ENCODE peak calls at places on chromosome 14, in six cellular contexts. D is CD8-positive, alpha-beta memory T cell; J is cardiac fibroblast; P is SJCRH30; K is testis; I is AG04450. G is an unnamed sample.

GRCh38 chr14:65167072-65167645 is 64.8 kb upstream of the MAX start:
- DNase-seq in D (no peak), P (no peak), I (no peak), K (no peak), J (peak), G (no peak)

GRCh38 chr14:84087986-84088531 is 1441.9 kb upstream of the FLRT2 start:
- DNase-seq in I (peak), P (no peak), J (no peak), D (no peak), K (no peak), G (no peak)

GRCh38 chr14:77761205-77761931 is 412 bp upstream of the SNW1 start:
- DNase-seq in J (peak), K (peak), D (no peak), I (no peak), P (peak), G (peak)

GRCh38 chr14:100532916-100533630 is 54.1 kb downstream of the BEGAIN start:
- DNase-seq in D (no peak), I (peak), K (peak), P (no peak), J (peak), G (peak)

GRCh38 chr14:31261523-31261858 is 53.9 kb upstream of the HECTD1 start:
- DNase-seq in J (no peak), D (no peak), K (no peak), P (no peak), I (no peak), G (no peak)

GRCh38 chr14:26370118-26370517 is 227.7 kb downstream of the NOVA1 start:
- DNase-seq in J (no peak), D (no peak), P (peak), I (no peak), K (no peak), G (no peak)

GRCh38 chr14:58072288-58073071 is 79.5 kb downstream of the ARMH4 start:
- DNase-seq in J (peak), D (peak), I (peak), P (peak), K (peak), G (peak)

GRCh38 chr14:67610491-67610890 is 9.2 kb upstream of the ARG2 start:
- DNase-seq in D (no peak), I (no peak), K (no peak), P (no peak), J (no peak), G (no peak)

GRCh38 chr14:100566586-100566985 is 20.6 kb downstream of the BEGAIN start:
- DNase-seq in J (no peak), P (no peak), I (no peak), K (no peak), D (no peak), G (no peak)

GRCh38 chr14:98288825-98289224 is 983.2 kb downstream of the BCL11B start:
- DNase-seq in K (no peak), D (no peak), I (no peak), P (no peak), J (no peak), G (no peak)

GRCh38 chr14:56810850-56811595 is 744 bp upstream of the OTX2 start:
- DNase-seq in I (no peak), D (no peak), P (no peak), K (no peak), J (no peak), G (no peak)

GRCh38 chr14:21867541-21867940 is 193.9 kb upstream of the OR4E1 start:
- DNase-seq in I (no peak), K (no peak), P (no peak), J (peak), D (no peak), G (no peak)

GRCh38 chr14:100421756-100422470 is 98.8 kb downstream of the SLC25A47 start:
- DNase-seq in D (no peak), I (no peak), K (no peak), J (no peak), P (peak), G (no peak)

GRCh38 chr14:54691525-54692260 is 124.8 kb downstream of the SAMD4A start:
- DNase-seq in J (peak), I (no peak), D (peak), P (peak), K (peak), G (peak)

GRCh38 chr14:94441130-94441529 is 11.5 kb downstream of the SERPINA11 start:
- DNase-seq in D (no peak), K (no peak), I (no peak), J (no peak), P (no peak), G (no peak)

GRCh38 chr14:52305014-52305413 is 9.1 kb upstream of the PTGER2 start:
- DNase-seq in D (no peak), I (no peak), P (no peak), J (no peak), K (no peak), G (no peak)

GRCh38 chr14:80770114-80770917 is 171.2 kb downstream of the CEP128 start:
- DNase-seq in K (no peak), J (peak), I (no peak), P (no peak), D (no peak), G (no peak)

GRCh38 chr14:65208548-65208947 is 106.2 kb upstream of the MAX start:
- DNase-seq in P (no peak), D (no peak), J (no peak), K (no peak), I (no peak), G (no peak)

GRCh38 chr14:51283402-51283825 is 43.4 kb downstream of the TMX1 start:
- DNase-seq in P (peak), J (peak), I (peak), D (peak), K (no peak), G (no peak)

GRCh38 chr14:25904446-25904845 is 693.4 kb downstream of the NOVA1 start:
- DNase-seq in J (no peak), I (no peak), D (no peak), K (no peak), P (no peak), G (no peak)

GRCh38 chr14:32939254-32940065 is 781 bp downstream of the NPAS3 start:
- DNase-seq in P (peak), I (no peak), J (peak), K (peak), D (no peak), G (peak)
- H3K4me3 ChIP-seq in P (peak), I (peak), J (peak), K (peak), D (no peak), G (peak)

GRCh38 chr14:61875483-61875882 is 113.3 kb downstream of the SNAPC1 start:
- DNase-seq in J (no peak), D (no peak), P (no peak), I (no peak), K (no peak), G (no peak)

GRCh38 chr14:61872452-61872851 is 110.2 kb downstream of the SNAPC1 start:
- DNase-seq in I (no peak), J (no peak), K (no peak), P (no peak), D (no peak), G (no peak)

GRCh38 chr14:61877768-61878167 is 115.5 kb downstream of the SNAPC1 start:
- DNase-seq in D (no peak), P (no peak), J (no peak), I (no peak), K (no peak), G (no peak)

GRCh38 chr14:61876362-61877049 is 114.3 kb downstream of the SNAPC1 start:
- DNase-seq in J (no peak), P (peak), I (no peak), D (no peak), K (no peak), G (no peak)

GRCh38 chr14:61877050-61877390 is 114.8 kb downstream of the SNAPC1 start:
- DNase-seq in I (no peak), J (no peak), K (no peak), P (no peak), D (no peak), G (no peak)
- H3K4me3 ChIP-seq in I (no peak), J (no peak), K (no peak), P (no peak), D (no peak), G (no peak)

GRCh38 chr14:68979021-68979721 is at the start of gene ACTN1:
- DNase-seq in K (peak), I (peak), D (peak), P (peak), J (peak), G (peak)
- H3K4me3 ChIP-seq in K (peak), I (peak), D (peak), P (peak), J (peak), G (peak)

GRCh38 chr14:105882626-105883025 is 356.2 kb downstream of the TMEM121 start:
- DNase-seq in D (no peak), K (no peak), J (no peak), P (no peak), I (no peak), G (no peak)

GRCh38 chr14:105884808-105885281 is 358.5 kb downstream of the TMEM121 start:
- DNase-seq in I (no peak), P (no peak), J (no peak), K (no peak), D (no peak), G (no peak)

GRCh38 chr14:105888151-105888550 is 361.8 kb downstream of the TMEM121 start:
- DNase-seq in D (no peak), P (no peak), K (no peak), I (no peak), J (no peak), G (no peak)

GRCh38 chr14:105883066-105884005 is 357.0 kb downstream of the TMEM121 start:
- DNase-seq in J (no peak), I (no peak), P (no peak), D (no peak), K (no peak), G (no peak)

GRCh38 chr14:105885561-105886320 is 359.4 kb downstream of the TMEM121 start:
- DNase-seq in J (no peak), P (no peak), K (no peak), I (no peak), D (no peak), G (no peak)
- H3K4me3 ChIP-seq in J (no peak), P (no peak), K (no peak), I (no peak), D (no peak), G (no peak)

GRCh38 chr14:91264151-91265150 is 19.9 kb upstream of the GPR68 start:
- DNase-seq in D (no peak), I (no peak), J (no peak), P (no peak), K (no peak), G (no peak)
- H3K4me3 ChIP-seq in D (peak), I (peak), J (peak), P (no peak), K (peak), G (peak)

GRCh38 chr14:24116111-24116809 is 1.5 kb upstream of the NRL start:
- DNase-seq in P (no peak), I (no peak), K (no peak), J (no peak), D (no peak), G (no peak)
- H3K4me3 ChIP-seq in P (no peak), I (no peak), K (peak), J (no peak), D (peak), G (no peak)

GRCh38 chr14:71415404-71415690 is 508.1 kb downstream of the PCNX1 start:
- DNase-seq in D (no peak), I (peak), J (peak), K (no peak), P (no peak), G (no peak)

GRCh38 chr14:71411766-71412165 is 504.5 kb downstream of the PCNX1 start:
- DNase-seq in D (no peak), K (no peak), P (no peak), J (no peak), I (no peak), G (no peak)

GRCh38 chr14:71416392-71416791 is 509.1 kb downstream of the PCNX1 start:
- DNase-seq in I (no peak), P (no peak), J (peak), D (no peak), K (no peak), G (no peak)

GRCh38 chr14:71411280-71411595 is 504.0 kb downstream of the PCNX1 start:
- DNase-seq in P (no peak), I (no peak), K (no peak), D (no peak), J (no peak), G (no peak)

DNA sequence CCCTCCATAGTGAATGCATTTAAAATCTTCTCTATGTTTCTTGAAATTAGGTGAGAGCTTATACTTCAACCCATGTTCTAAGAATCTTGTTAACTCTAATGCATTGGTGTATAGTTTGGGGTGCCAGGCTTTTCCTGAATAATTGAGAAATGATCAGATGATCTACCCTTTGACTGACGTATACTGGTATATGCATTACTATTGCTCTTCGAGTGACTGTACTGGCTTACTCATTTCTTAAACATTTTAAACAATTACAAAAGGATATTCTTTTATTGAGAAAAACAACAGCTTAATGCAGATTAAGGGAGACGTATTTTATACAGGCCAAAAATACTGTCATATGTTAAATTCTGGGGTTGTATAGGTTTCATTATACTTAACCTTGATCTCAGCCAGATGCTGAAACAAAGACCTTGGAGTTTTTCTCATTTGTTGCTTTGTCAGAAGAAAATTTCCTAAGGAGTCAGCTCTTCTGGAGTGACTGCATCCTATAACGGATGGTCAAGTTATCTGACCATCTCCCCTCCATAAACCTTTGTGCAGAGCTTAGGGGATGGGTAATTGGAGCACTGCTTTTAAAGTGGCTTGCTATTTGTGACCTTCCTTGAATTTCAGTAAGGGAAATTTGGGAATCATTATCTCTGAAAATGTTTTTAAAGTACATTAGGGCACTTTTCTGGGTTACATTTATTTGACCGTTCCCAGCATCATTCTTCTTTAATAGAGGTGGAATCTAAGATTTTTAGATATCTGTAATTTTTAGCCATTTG is 507.6 kb downstream of the PCNX1 start:
- DNase-seq in D (no peak), K (no peak), P (no peak), J (peak), I (no peak), G (no peak)
- H3K4me3 ChIP-seq in D (no peak), K (no peak), P (no peak), J (no peak), I (no peak), G (no peak)

GRCh38 chr14:89303452-89304435 is 113.3 kb downstream of the FOXN3 start:
- DNase-seq in K (peak), I (peak), P (peak), D (peak), J (peak), G (peak)
- H3K4me3 ChIP-seq in K (no peak), I (peak), P (peak), D (no peak), J (peak), G (no peak)

GRCh38 chr14:73888971-73889370 is 2.3 kb downstream of the ZNF410 start:
- DNase-seq in D (no peak), J (peak), K (no peak), I (no peak), P (no peak), G (no peak)

GRCh38 chr14:73887704-73888459 is 1.2 kb downstream of the ZNF410 start:
- DNase-seq in J (peak), K (no peak), P (no peak), D (peak), I (no peak), G (no peak)

GRCh38 chr14:73887116-73887490 is 444 bp downstream of the ZNF410 start:
- DNase-seq in J (no peak), P (peak), I (no peak), K (peak), D (no peak), G (no peak)

GRCh38 chr14:73886449-73887115 is at the start of gene ZNF410:
- DNase-seq in J (peak), D (peak), K (peak), P (peak), I (peak), G (peak)

GRCh38 chr14:73888460-73888725 is 1.7 kb downstream of the ZNF410 start:
- DNase-seq in P (no peak), J (peak), I (no peak), K (no peak), D (no peak), G (no peak)
- H3K4me3 ChIP-seq in P (no peak), J (peak), I (peak), K (no peak), D (no peak), G (no peak)

G was measured in lung.